ENCODE peak calls at places on chromosome 20, in four cellular contexts. K is GM23248, H is heart left ventricle, S is neural progenitor cell. E is an unnamed sample. For H3K27me3, H3K4me1 and H3K9me3, the result is how much of the 10 kb centered on the place peaks cover.

GRCh38 chr20:41360831-41361756 is 5.5 kb downstream of the EMILIN3 start:
- DNase-seq in K (no peak), H (peak), S (no peak), E (no peak)

GRCh38 chr20:34475979-34476736 is 40.1 kb upstream of the DYNLRB1 start:
- DNase-seq in K (peak), H (peak), S (peak), E (no peak)

GRCh38 chr20:22371843-22372242 is 212.5 kb downstream of the FOXA2 start:
- DNase-seq in K (no peak), H (no peak), S (no peak), E (no peak)

GRCh38 chr20:17611540-17612286 is 41.8 kb downstream of the DSTN start:
- DNase-seq in K (peak), H (no peak), S (peak), E (peak)

GRCh38 chr20:7272512-7272911 is 505.0 kb downstream of the BMP2 start:
- DNase-seq in K (peak), H (no peak), S (no peak), E (no peak)

GRCh38 chr20:19588731-19589130 is 169.3 kb upstream of the RIN2 start:
- DNase-seq in K (peak), H (no peak), S (no peak), E (no peak)

GRCh38 chr20:43911066-43911465 is 3.6 kb upstream of the TOX2 start:
- DNase-seq in K (peak), H (no peak), S (no peak), E (no peak)

GRCh38 chr20:19176483-19176882 is 36.0 kb upstream of the SLC24A3 start:
- DNase-seq in K (no peak), H (no peak), S (no peak), E (no peak)

GRCh38 chr20:6525447-6526303 is 241.8 kb upstream of the BMP2 start:
- DNase-seq in K (no peak), H (no peak), S (peak), E (no peak)

GRCh38 chr20:23668477-23668951 is 20.3 kb downstream of the CST4 start:
- DNase-seq in K (peak), H (peak), S (peak), E (peak)

GRCh38 chr20:24866742-24867141 is 82.3 kb upstream of the CST7 start:
- DNase-seq in K (no peak), H (no peak), S (no peak), E (no peak)

GRCh38 chr20:41524980-41525613 is 93.1 kb downstream of the CHD6 start:
- DNase-seq in K (peak), H (peak), S (peak), E (no peak)

GRCh38 chr20:40606660-40607059 is 82.4 kb downstream of the MAFB start:
- DNase-seq in K (no peak), H (no peak), S (peak), E (no peak)

GRCh38 chr20:41059236-41059635 is 30.6 kb downstream of the TOP1 start:
- DNase-seq in K (no peak), H (no peak), S (no peak), E (no peak)

GRCh38 chr20:58524814-58525213 is 9.6 kb upstream of the APCDD1L start:
- DNase-seq in K (peak), H (no peak), S (no peak), E (no peak)

GRCh38 chr20:61903575-61904340 is 161.9 kb downstream of the TAF4 start:
- DNase-seq in K (no peak), H (no peak), S (no peak), E (no peak)
- H3K27me3 ChIP-seq in K (under half), H (under half), S (under half), E (under half)

DNA sequence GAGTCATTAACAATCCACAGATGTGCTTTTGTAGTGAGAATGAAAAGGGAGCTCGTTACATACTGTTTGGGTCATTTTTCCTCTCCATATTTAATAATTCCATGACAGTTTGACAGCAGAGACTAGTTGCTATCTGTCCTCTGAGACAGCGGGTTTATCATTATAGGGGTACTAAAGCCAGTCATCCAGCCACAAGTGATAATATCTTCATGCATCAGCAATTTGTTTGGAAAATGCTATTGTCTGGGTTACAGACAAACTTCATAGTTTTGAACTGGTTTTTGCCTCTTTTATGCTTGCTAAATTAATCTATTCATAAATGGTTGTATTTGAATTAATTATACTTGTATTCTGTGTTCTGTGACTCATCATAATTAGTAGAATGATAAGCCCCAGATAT is 350.6 kb upstream of the FLRT3 start:
- DNase-seq in K (no peak), H (no peak), S (no peak), E (no peak)
- H3K4me1 ChIP-seq in K (under half), H (under half), S (under half), E (under half)

GRCh38 chr20:31239139-31239538 is 18.3 kb upstream of the DEFB115 start:
- DNase-seq in K (no peak), H (no peak), S (no peak), E (no peak)
- H3K9me3 ChIP-seq in K (under half), H (under half), S (half or more), E (under half)

GRCh38 chr20:53556267-53556897 is 37.3 kb downstream of the ZNF217 start:
- DNase-seq in K (no peak), H (no peak), S (no peak), E (no peak)

GRCh38 chr20:53557157-53557556 is 36.5 kb downstream of the ZNF217 start:
- DNase-seq in K (no peak), H (no peak), S (no peak), E (no peak)

GRCh38 chr20:53559816-53560215 is 33.8 kb downstream of the ZNF217 start:
- DNase-seq in K (peak), H (no peak), S (no peak), E (no peak)

GRCh38 chr20:53550590-53551187 is 43.0 kb downstream of the ZNF217 start:
- DNase-seq in K (no peak), H (no peak), S (no peak), E (peak)

GRCh38 chr20:53555081-53555480 is 38.6 kb downstream of the ZNF217 start:
- DNase-seq in K (no peak), H (no peak), S (no peak), E (no peak)
- H3K27me3 ChIP-seq in K (under half), H (under half), S (under half), E (under half)

DNA sequence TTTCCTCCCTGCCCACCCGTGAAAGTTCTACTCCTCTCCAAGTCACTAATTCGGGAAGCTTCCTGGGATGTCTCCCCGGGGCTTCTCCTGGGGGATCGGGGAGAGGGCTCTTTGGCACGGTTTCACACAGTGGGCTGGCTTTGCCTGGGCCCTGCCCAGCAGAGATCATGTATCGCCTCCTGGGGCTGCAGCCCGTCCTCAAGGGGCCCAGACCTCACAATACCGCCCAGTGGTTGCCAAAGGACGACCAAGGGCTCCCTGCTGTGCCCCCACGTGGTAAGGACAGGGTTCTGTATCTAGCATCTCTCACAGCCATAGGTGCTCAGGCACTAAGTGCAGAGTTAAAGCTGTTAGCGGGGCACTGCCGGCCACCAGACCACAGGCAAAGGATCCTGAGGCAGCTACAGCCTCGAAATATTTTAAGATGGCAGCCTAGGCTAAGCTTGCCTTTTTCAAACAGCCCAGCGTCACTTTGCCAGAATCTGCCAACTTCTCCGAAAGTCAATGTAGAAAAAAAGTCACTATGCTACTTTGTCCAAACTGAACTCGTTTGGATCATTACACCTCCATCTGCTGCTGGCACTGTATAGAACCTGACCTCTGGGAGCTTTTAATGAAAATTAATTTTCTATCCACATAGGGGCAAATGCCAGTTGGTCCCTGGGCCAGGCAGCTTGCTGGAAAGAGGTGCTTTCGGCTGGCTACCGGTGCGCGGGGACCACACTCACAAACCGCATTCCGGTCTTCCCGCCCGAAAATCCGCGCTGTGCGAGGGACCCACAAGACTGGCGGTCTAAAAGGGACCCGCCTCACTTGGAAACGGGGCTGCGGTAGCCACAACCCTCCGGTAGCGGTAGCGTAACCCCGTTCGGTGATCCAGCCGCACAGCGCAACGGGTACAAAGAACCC is 1.3 kb upstream of the NNAT start:
- DNase-seq in K (no peak), H (peak), S (peak), E (peak)
- H3K4me1 ChIP-seq in K (under half), H (under half), S (under half), E (under half)

GRCh38 chr20:29313481-29313880 is 1944.0 kb upstream of the DEFB115 start:
- DNase-seq in K (no peak), H (no peak), S (no peak), E (no peak)
- H3K9me3 ChIP-seq in K (under half), H (under half), S (under half), E (under half)

GRCh38 chr20:51083447-51083846 is 60.5 kb upstream of the KCNG1 start:
- DNase-seq in K (no peak), H (no peak), S (no peak), E (no peak)

GRCh38 chr20:51082988-51083387 is 60.1 kb upstream of the KCNG1 start:
- DNase-seq in K (no peak), H (no peak), S (no peak), E (no peak)

GRCh38 chr20:51087306-51087705 is 64.4 kb upstream of the KCNG1 start:
- DNase-seq in K (no peak), H (no peak), S (peak), E (no peak)

GRCh38 chr20:51084598-51084997 is 61.7 kb upstream of the KCNG1 start:
- DNase-seq in K (no peak), H (no peak), S (peak), E (peak)

GRCh38 chr20:51085761-51086160 is 62.9 kb upstream of the KCNG1 start:
- DNase-seq in K (no peak), H (no peak), S (no peak), E (no peak)
- H3K27me3 ChIP-seq in K (half or more), H (under half), S (under half), E (under half)

GRCh38 chr20:37911838-37912273 is 8.9 kb downstream of the VSTM2L start:
- DNase-seq in K (peak), H (peak), S (peak), E (peak)
- H3K4me1 ChIP-seq in K (under half), H (under half), S (half or more), E (under half)

GRCh38 chr20:56111951-56112730 is 106.8 kb upstream of the CBLN4 start:
- DNase-seq in K (no peak), H (no peak), S (no peak), E (no peak)

DNA sequence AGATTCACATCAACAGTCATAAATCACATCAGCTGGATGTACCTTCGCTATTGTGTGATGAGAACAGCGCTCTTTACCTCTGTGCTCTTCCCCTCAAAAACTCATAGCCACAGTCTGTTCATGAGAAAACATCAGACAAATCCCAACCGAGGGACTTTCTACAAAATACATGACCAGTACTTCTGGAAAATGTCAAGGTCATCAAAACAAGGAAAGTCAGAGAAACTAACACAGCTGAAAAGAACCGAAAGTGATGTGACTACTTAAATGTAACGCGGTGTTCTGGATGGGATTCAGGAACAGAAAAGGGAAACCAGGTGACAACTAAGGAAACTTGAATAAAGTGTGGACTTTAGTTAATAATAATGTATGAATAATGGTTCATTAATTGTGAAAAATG is 112.0 kb upstream of the CBLN4 start:
- DNase-seq in K (no peak), H (no peak), S (no peak), E (no peak)
- H3K9me3 ChIP-seq in K (under half), H (under half), S (under half), E (under half)

GRCh38 chr20:59566631-59567524 is 37.5 kb upstream of the PHACTR3 start:
- DNase-seq in K (no peak), H (no peak), S (no peak), E (no peak)
- H3K27me3 ChIP-seq in K (under half), H (under half), S (half or more), E (under half)

E was measured in HAP-1.